ENCODE peak calls at places on chromosomes 16 and 17, in four cellular contexts. One of them, this sample, is unnamed.

GRCh38 chr17:57953703-57954420 is 1.4 kb downstream of the CUEDC1 start:
- DNase-seq in activated T-cell treated with anti-CD3 and anti-CD28 coated beads for 4 hours: no peak
- DNase-seq in GM19239: no peak
- DNase-seq in iPS DF 6.9: no peak
- DNase-seq in this sample: no peak

GRCh38 chr16:85607331-85607765 is 5.8 kb upstream of the GSE1 start:
- DNase-seq in activated T-cell treated with anti-CD3 and anti-CD28 coated beads for 4 hours: no peak
- DNase-seq in GM19239: no peak
- DNase-seq in iPS DF 6.9: no peak
- DNase-seq in this sample: peak

GRCh38 chr16:76292218-76292617 is 15.0 kb downstream of the CNTNAP4 start:
- DNase-seq in activated T-cell treated with anti-CD3 and anti-CD28 coated beads for 4 hours: no peak
- DNase-seq in GM19239: no peak
- DNase-seq in iPS DF 6.9: no peak
- DNase-seq in this sample: no peak

GRCh38 chr16:88770459-88771293 is 14.3 kb downstream of the PIEZO1 start:
- DNase-seq in activated T-cell treated with anti-CD3 and anti-CD28 coated beads for 4 hours: no peak
- DNase-seq in GM19239: no peak
- DNase-seq in iPS DF 6.9: no peak
- DNase-seq in this sample: peak

GRCh38 chr16:66603537-66604375 is 748 bp upstream of the CMTM3 start:
- DNase-seq in activated T-cell treated with anti-CD3 and anti-CD28 coated beads for 4 hours: peak
- DNase-seq in GM19239: no peak
- DNase-seq in iPS DF 6.9: no peak
- DNase-seq in this sample: peak

GRCh38 chr16:79598341-79599181 is 2.0 kb downstream of the MAF start:
- DNase-seq in activated T-cell treated with anti-CD3 and anti-CD28 coated beads for 4 hours: peak
- DNase-seq in GM19239: no peak
- DNase-seq in iPS DF 6.9: no peak
- DNase-seq in this sample: peak

GRCh38 chr16:21001262-21001661 is 100.7 kb downstream of the LYRM1 start:
- DNase-seq in activated T-cell treated with anti-CD3 and anti-CD28 coated beads for 4 hours: no peak
- DNase-seq in GM19239: no peak
- DNase-seq in iPS DF 6.9: peak
- DNase-seq in this sample: peak

GRCh38 chr16:86048882-86049585 is 150.1 kb downstream of the IRF8 start:
- DNase-seq in activated T-cell treated with anti-CD3 and anti-CD28 coated beads for 4 hours: no peak
- DNase-seq in GM19239: no peak
- DNase-seq in iPS DF 6.9: no peak
- DNase-seq in this sample: no peak

GRCh38 chr16:47142469-47143328 is 1.0 kb downstream of the NETO2 start:
- DNase-seq in activated T-cell treated with anti-CD3 and anti-CD28 coated beads for 4 hours: peak
- DNase-seq in GM19239: peak
- DNase-seq in iPS DF 6.9: no peak
- DNase-seq in this sample: no peak

GRCh38 chr16:84730406-84731106 is 30.8 kb downstream of the USP10 start:
- DNase-seq in activated T-cell treated with anti-CD3 and anti-CD28 coated beads for 4 hours: no peak
- DNase-seq in GM19239: peak
- DNase-seq in iPS DF 6.9: no peak
- DNase-seq in this sample: peak

GRCh38 chr17:13337171-13337570 is 264.6 kb downstream of the HS3ST3A1 start:
- DNase-seq in activated T-cell treated with anti-CD3 and anti-CD28 coated beads for 4 hours: no peak
- DNase-seq in GM19239: no peak
- DNase-seq in iPS DF 6.9: no peak
- DNase-seq in this sample: no peak

GRCh38 chr16:22813946-22814325 is at the start of gene HS3ST2:
- DNase-seq in activated T-cell treated with anti-CD3 and anti-CD28 coated beads for 4 hours: no peak
- DNase-seq in GM19239: no peak
- DNase-seq in iPS DF 6.9: no peak
- DNase-seq in this sample: peak

GRCh38 chr16:85958731-85959130 is 59.8 kb downstream of the IRF8 start:
- DNase-seq in activated T-cell treated with anti-CD3 and anti-CD28 coated beads for 4 hours: no peak
- DNase-seq in GM19239: no peak
- DNase-seq in iPS DF 6.9: no peak
- DNase-seq in this sample: no peak

GRCh38 chr17:39709319-39709997 is 9.6 kb downstream of the ERBB2 start:
- DNase-seq in activated T-cell treated with anti-CD3 and anti-CD28 coated beads for 4 hours: no peak
- DNase-seq in GM19239: no peak
- DNase-seq in iPS DF 6.9: no peak
- DNase-seq in this sample: no peak

GRCh38 chr16:87351320-87351698 is 32.3 kb downstream of the FBXO31 start:
- DNase-seq in activated T-cell treated with anti-CD3 and anti-CD28 coated beads for 4 hours: no peak
- DNase-seq in GM19239: no peak
- DNase-seq in iPS DF 6.9: no peak
- DNase-seq in this sample: no peak

GRCh38 chr17:79044462-79044861 is 20.5 kb downstream of the C1QTNF1 start:
- DNase-seq in activated T-cell treated with anti-CD3 and anti-CD28 coated beads for 4 hours: no peak
- DNase-seq in GM19239: no peak
- DNase-seq in iPS DF 6.9: no peak
- DNase-seq in this sample: no peak

GRCh38 chr16:78461496-78461938 is 362.1 kb downstream of the WWOX start:
- DNase-seq in activated T-cell treated with anti-CD3 and anti-CD28 coated beads for 4 hours: no peak
- DNase-seq in GM19239: no peak
- DNase-seq in iPS DF 6.9: no peak
- DNase-seq in this sample: no peak

GRCh38 chr17:3879181-3879580 is 13.7 kb downstream of the CAMKK1 start:
- DNase-seq in activated T-cell treated with anti-CD3 and anti-CD28 coated beads for 4 hours: no peak
- DNase-seq in GM19239: no peak
- DNase-seq in iPS DF 6.9: no peak
- DNase-seq in this sample: peak

GRCh38 chr17:67544364-67544763 is 167.3 kb downstream of the PITPNC1 start:
- DNase-seq in activated T-cell treated with anti-CD3 and anti-CD28 coated beads for 4 hours: no peak
- DNase-seq in GM19239: no peak
- DNase-seq in iPS DF 6.9: no peak
- DNase-seq in this sample: no peak

GRCh38 chr17:50947844-50948514 is 81.8 kb upstream of the TOB1 start:
- DNase-seq in activated T-cell treated with anti-CD3 and anti-CD28 coated beads for 4 hours: no peak
- DNase-seq in GM19239: no peak
- DNase-seq in iPS DF 6.9: no peak
- DNase-seq in this sample: no peak

GRCh38 chr17:4502466-4503154 is 3.9 kb downstream of the SPNS2 start:
- DNase-seq in activated T-cell treated with anti-CD3 and anti-CD28 coated beads for 4 hours: no peak
- DNase-seq in GM19239: no peak
- DNase-seq in iPS DF 6.9: no peak
- DNase-seq in this sample: no peak

GRCh38 chr16:10526962-10527361 is 53.4 kb downstream of the EMP2 start:
- DNase-seq in activated T-cell treated with anti-CD3 and anti-CD28 coated beads for 4 hours: no peak
- DNase-seq in GM19239: no peak
- DNase-seq in iPS DF 6.9: no peak
- DNase-seq in this sample: no peak

GRCh38 chr16:340370-341091 is 12.0 kb downstream of the AXIN1 start:
- DNase-seq in activated T-cell treated with anti-CD3 and anti-CD28 coated beads for 4 hours: no peak
- DNase-seq in GM19239: no peak
- DNase-seq in iPS DF 6.9: no peak
- DNase-seq in this sample: no peak

GRCh38 chr17:11515901-11516300 is 82.4 kb upstream of the DNAH9 start:
- DNase-seq in activated T-cell treated with anti-CD3 and anti-CD28 coated beads for 4 hours: no peak
- DNase-seq in GM19239: no peak
- DNase-seq in iPS DF 6.9: no peak
- DNase-seq in this sample: no peak

GRCh38 chr16:87068316-87068715 is 248.9 kb downstream of the C16orf95 start:
- DNase-seq in activated T-cell treated with anti-CD3 and anti-CD28 coated beads for 4 hours: no peak
- DNase-seq in GM19239: no peak
- DNase-seq in iPS DF 6.9: no peak
- DNase-seq in this sample: no peak

GRCh38 chr16:85546585-85547447 is 66.3 kb upstream of the GSE1 start:
- DNase-seq in activated T-cell treated with anti-CD3 and anti-CD28 coated beads for 4 hours: no peak
- DNase-seq in GM19239: no peak
- DNase-seq in iPS DF 6.9: no peak
- DNase-seq in this sample: no peak

GRCh38 chr16:79809376-79809775 is 208.8 kb upstream of the MAF start:
- DNase-seq in activated T-cell treated with anti-CD3 and anti-CD28 coated beads for 4 hours: no peak
- DNase-seq in GM19239: no peak
- DNase-seq in iPS DF 6.9: no peak
- DNase-seq in this sample: no peak

GRCh38 chr16:35687781-35688180 is 2228.4 kb downstream of the TP53TG3F start:
- DNase-seq in activated T-cell treated with anti-CD3 and anti-CD28 coated beads for 4 hours: no peak
- DNase-seq in GM19239: no peak
- DNase-seq in iPS DF 6.9: no peak
- DNase-seq in this sample: no peak

GRCh38 chr17:66625321-66625767 is 209.6 kb upstream of the CACNG5 start:
- DNase-seq in activated T-cell treated with anti-CD3 and anti-CD28 coated beads for 4 hours: no peak
- DNase-seq in GM19239: no peak
- DNase-seq in iPS DF 6.9: no peak
- DNase-seq in this sample: no peak

GRCh38 chr17:40612510-40613244 is 34.9 kb downstream of the SMARCE1 start:
- DNase-seq in activated T-cell treated with anti-CD3 and anti-CD28 coated beads for 4 hours: no peak
- DNase-seq in GM19239: no peak
- DNase-seq in iPS DF 6.9: no peak
- DNase-seq in this sample: no peak

GRCh38 chr17:2111691-2112090 is 56.8 kb downstream of the HIC1 start:
- DNase-seq in activated T-cell treated with anti-CD3 and anti-CD28 coated beads for 4 hours: no peak
- DNase-seq in GM19239: no peak
- DNase-seq in iPS DF 6.9: no peak
- DNase-seq in this sample: no peak

GRCh38 chr17:1649844-1650409 is at the start of gene RILP:
- DNase-seq in activated T-cell treated with anti-CD3 and anti-CD28 coated beads for 4 hours: no peak
- DNase-seq in GM19239: no peak
- DNase-seq in iPS DF 6.9: no peak
- DNase-seq in this sample: no peak

GRCh38 chr17:38750312-38751121 is 2.0 kb upstream of the PSMB3 start:
- DNase-seq in activated T-cell treated with anti-CD3 and anti-CD28 coated beads for 4 hours: no peak
- DNase-seq in GM19239: no peak
- DNase-seq in iPS DF 6.9: no peak
- DNase-seq in this sample: no peak

GRCh38 chr17:6145946-6146345 is 75.8 kb downstream of the WSCD1 start:
- DNase-seq in activated T-cell treated with anti-CD3 and anti-CD28 coated beads for 4 hours: no peak
- DNase-seq in GM19239: no peak
- DNase-seq in iPS DF 6.9: no peak
- DNase-seq in this sample: no peak

GRCh38 chr17:27294689-27295630 is 1.0 kb downstream of the WSB1 start:
- DNase-seq in activated T-cell treated with anti-CD3 and anti-CD28 coated beads for 4 hours: peak
- DNase-seq in GM19239: peak
- DNase-seq in iPS DF 6.9: no peak
- DNase-seq in this sample: no peak

GRCh38 chr17:64728041-64728695 is 66.1 kb upstream of the SMURF2 start:
- DNase-seq in activated T-cell treated with anti-CD3 and anti-CD28 coated beads for 4 hours: no peak
- DNase-seq in GM19239: no peak
- DNase-seq in iPS DF 6.9: no peak
- DNase-seq in this sample: no peak

This sample was measured in NT2/D1.